ENCODE peak calls at places on chromosomes 6 and 20, in nine cellular contexts. Z, P, G, N, E, F, Q, H and O are unnamed samples.

GRCh38 chr6:62797190-62797589 is 414.1 kb upstream of the FKBP1C start:
- DNase-seq in Z (no peak), P (no peak), G (no peak), N (no peak), E (no peak), F (no peak), Q (no peak), H (no peak), O (no peak)

GRCh38 chr20:3647418-3647817 is 15.8 kb downstream of the GFRA4 start:
- DNase-seq in Z (no peak), P (no peak), G (no peak), N (no peak), E (no peak), F (no peak), Q (no peak), H (no peak), O (no peak)

GRCh38 chr6:219019-219570 is 73.2 kb upstream of the DUSP22 start:
- DNase-seq in Z (no peak), P (no peak), G (no peak), N (no peak), E (no peak), F (no peak), Q (no peak), H (no peak), O (no peak)

GRCh38 chr6:14665827-14666724 is 548.5 kb downstream of the CD83 start:
- DNase-seq in Z (no peak), P (no peak), G (no peak), N (no peak), E (peak), F (no peak), Q (peak), H (peak), O (peak)

GRCh38 chr6:114162691-114163090 is 180.1 kb downstream of the HS3ST5 start:
- DNase-seq in Z (no peak), P (no peak), G (no peak), N (no peak), E (no peak), F (no peak), Q (no peak), H (no peak), O (no peak)

GRCh38 chr6:149860834-149861602 is 3.1 kb downstream of the LRP11 start:
- DNase-seq in Z (no peak), P (no peak), G (no peak), N (no peak), E (no peak), F (no peak), Q (peak), H (peak), O (no peak)

GRCh38 chr20:33688938-33689424 is 2.8 kb upstream of the E2F1 start:
- DNase-seq in Z (no peak), P (no peak), G (no peak), N (no peak), E (no peak), F (no peak), Q (no peak), H (no peak), O (no peak)

GRCh38 chr20:54355631-54356280 is 119.6 kb upstream of the DOK5 start:
- DNase-seq in Z (no peak), P (no peak), G (no peak), N (no peak), E (no peak), F (no peak), Q (no peak), H (no peak), O (no peak)

GRCh38 chr6:18533793-18534192 is 146.6 kb downstream of the RNF144B start:
- DNase-seq in Z (no peak), P (no peak), G (no peak), N (no peak), E (no peak), F (no peak), Q (no peak), H (no peak), O (no peak)

GRCh38 chr6:24033284-24033683 is 92.7 kb upstream of the NRSN1 start:
- DNase-seq in Z (no peak), P (no peak), G (no peak), N (no peak), E (no peak), F (no peak), Q (no peak), H (no peak), O (no peak)

GRCh38 chr20:48286571-48287551 is 501.6 kb upstream of the SULF2 start:
- DNase-seq in Z (no peak), P (peak), G (peak), N (peak), E (no peak), F (no peak), Q (no peak), H (no peak), O (no peak)

GRCh38 chr6:125380474-125380873 is 78.7 kb upstream of the HDDC2 start:
- DNase-seq in Z (no peak), P (no peak), G (no peak), N (no peak), E (no peak), F (no peak), Q (no peak), H (no peak), O (no peak)

GRCh38 chr6:134873500-134874388 is 76.2 kb downstream of the ALDH8A1 start:
- DNase-seq in Z (no peak), P (no peak), G (no peak), N (no peak), E (no peak), F (no peak), Q (no peak), H (no peak), O (no peak)

GRCh38 chr6:87909849-87910248 is 137.8 kb upstream of the SPACA1 start:
- DNase-seq in Z (no peak), P (no peak), G (no peak), N (no peak), E (peak), F (no peak), Q (peak), H (peak), O (peak)